ENCODE peak calls at places on chromosome 10, in four cellular contexts. S is GM12865, N is ecto neural progenitor cell, D is GM03348. I is an unnamed sample.

GRCh38 chr10:110802090-110802489 is 69.6 kb upstream of the PDCD4 start:
- DNase-seq in S (no peak), N (no peak), D (peak; percentile 62), I (no peak)

GRCh38 chr10:7378602-7379403 is 32.0 kb downstream of the SFMBT2 start:
- DNase-seq in S (peak; percentile 40), N (no peak), D (no peak), I (no peak)

GRCh38 chr10:27223964-27224363 is 16.6 kb downstream of the ACBD5 start:
- DNase-seq in S (peak; percentile 56), N (no peak), D (peak; percentile 29), I (peak; percentile 51)

GRCh38 chr10:79164075-79164474 is 95.3 kb downstream of the ZMIZ1 start:
- DNase-seq in S (no peak), N (no peak), D (no peak), I (no peak)

GRCh38 chr10:83917519-83918506 is 221.5 kb upstream of the GHITM start:
- DNase-seq in S (peak; percentile 71), N (no peak), D (no peak), I (peak; percentile 42)

GRCh38 chr10:93390691-93391090 is 91.4 kb downstream of the MYOF start:
- DNase-seq in S (no peak), N (no peak), D (peak; percentile 25), I (no peak)

GRCh38 chr10:16260388-16260787 is 176.4 kb upstream of the PTER start:
- DNase-seq in S (no peak), N (no peak), D (no peak), I (no peak)

GRCh38 chr10:58545427-58545826 is 32.8 kb downstream of the BICC1 start:
- DNase-seq in S (no peak), N (no peak), D (no peak), I (no peak)

GRCh38 chr10:71805776-71806705 is 32.7 kb upstream of the VSIR start:
- DNase-seq in S (no peak), N (peak; percentile 80), D (peak; percentile 30), I (no peak)

GRCh38 chr10:3104251-3104918 is 37.0 kb downstream of the PFKP start:
- DNase-seq in S (no peak), N (no peak), D (no peak), I (no peak)

GRCh38 chr10:80497187-80498038 is 40.3 kb upstream of the SH2D4B start:
- DNase-seq in S (no peak), N (no peak), D (no peak), I (no peak)

GRCh38 chr10:52232561-52233350 is 81.3 kb upstream of the DKK1 start:
- DNase-seq in S (peak; percentile 10), N (no peak), D (no peak), I (no peak)